ENCODE peak calls at places on chromosomes 16 and 17, in five cellular contexts. N is SK-N-SH, X is neural progenitor cell, W is OCI-LY7, V is IMR-90. L is an unnamed sample. For H3K4me1, the result is how much of the 10 kb centered on the place peaks cover.

GRCh38 chr17:14547556-14547955 is 246.7 kb downstream of the HS3ST3B1 start:
- DNase-seq in X (no peak), N (no peak), V (no peak), W (no peak), L (no peak)

GRCh38 chr16:74275031-74275636 is 21.5 kb upstream of the PSMD7 start:
- DNase-seq in N (peak), V (peak), W (peak), X (no peak), L (no peak)

GRCh38 chr16:81444448-81445121 is at the start of gene CMIP:
- DNase-seq in N (peak), X (peak), V (peak), W (peak), L (peak)

GRCh38 chr17:43524945-43525575 is 21.1 kb downstream of the ETV4 start:
- DNase-seq in W (no peak), V (peak), X (no peak), N (no peak), L (no peak)

GRCh38 chr17:65381160-65381559 is 180.3 kb downstream of the AXIN2 start:
- DNase-seq in W (no peak), N (no peak), X (no peak), V (no peak), L (no peak)

GRCh38 chr16:58306327-58306726 is 11.5 kb upstream of the PRSS54 start:
- DNase-seq in V (peak), N (no peak), W (peak), X (no peak), L (no peak)

GRCh38 chr16:88194397-88195020 is 188.2 kb upstream of the ZNF469 start:
- DNase-seq in N (peak), V (peak), X (no peak), W (no peak), L (no peak)

GRCh38 chr17:78865682-78866390 is 25.2 kb upstream of the USP36 start:
- DNase-seq in N (peak), W (peak), V (peak), X (peak), L (peak)

GRCh38 chr16:65176603-65177002 is 54.7 kb upstream of the CDH11 start:
- DNase-seq in X (no peak), V (peak), N (no peak), W (no peak), L (peak)

GRCh38 chr17:82103588-82104451 is 5.8 kb upstream of the FASN start:
- DNase-seq in V (no peak), N (no peak), W (peak), X (peak), L (peak)

GRCh38 chr16:59259074-59259963 is 525.2 kb upstream of the GOT2 start:
- DNase-seq in N (no peak), X (no peak), W (no peak), V (no peak), L (peak)

GRCh38 chr17:45703348-45703747 is 80.8 kb upstream of the CRHR1 start:
- DNase-seq in W (no peak), N (no peak), V (no peak), X (no peak), L (no peak)

GRCh38 chr16:49415083-49415482 is 41.5 kb downstream of the C16orf78 start:
- DNase-seq in V (no peak), X (no peak), W (no peak), N (no peak), L (no peak)

GRCh38 chr16:55661842-55662479 is 6.2 kb downstream of the SLC6A2 start:
- DNase-seq in W (no peak), V (no peak), X (no peak), N (peak), L (no peak)

GRCh38 chr16:68369697-68370096 is 58.9 kb downstream of the PRMT7 start:
- DNase-seq in N (no peak), V (no peak), W (no peak), X (no peak), L (peak)

GRCh38 chr17:82435601-82436583 is 14.7 kb downstream of the CYBC1 start:
- DNase-seq in V (no peak), W (no peak), X (no peak), N (no peak), L (peak)

GRCh38 chr16:54285414-54286066 is 1.0 kb downstream of the IRX3 start:
- DNase-seq in W (no peak), N (peak), X (peak), V (no peak), L (peak)

GRCh38 chr16:69443809-69444611 is 19.6 kb downstream of the CYB5B start:
- DNase-seq in V (peak), X (no peak), W (no peak), N (peak), L (no peak)

GRCh38 chr17:1201132-1201702 is 21.4 kb upstream of the ABR start:
- DNase-seq in W (peak), V (no peak), N (no peak), X (no peak), L (peak)

GRCh38 chr17:79326814-79327213 is 252.2 kb downstream of the ENGASE start:
- DNase-seq in X (no peak), W (no peak), N (no peak), V (no peak), L (no peak)

GRCh38 chr17:57924677-57925076 is 30.5 kb downstream of the CUEDC1 start:
- DNase-seq in X (no peak), W (no peak), V (no peak), N (no peak), L (no peak)

GRCh38 chr17:71398706-71399620 is 721.9 kb upstream of the SOX9 start:
- DNase-seq in W (no peak), N (no peak), X (peak), V (no peak), L (no peak)

GRCh38 chr17:1390422-1391367 is 9.3 kb downstream of the YWHAE start:
- DNase-seq in X (no peak), N (no peak), V (peak), W (no peak), L (peak)

GRCh38 chr17:58658804-58659713 is 32.8 kb downstream of the TEX14 start:
- DNase-seq in V (peak), X (peak), N (peak), W (peak), L (peak)

GRCh38 chr17:58265902-58266875 is 14.5 kb downstream of the MPO start:
- DNase-seq in X (no peak), W (no peak), V (no peak), N (no peak), L (no peak)

GRCh38 chr17:75509528-75510258 is 5.6 kb downstream of the CASKIN2 start:
- DNase-seq in W (no peak), V (no peak), X (no peak), N (no peak), L (no peak)

GRCh38 chr16:77816293-77816692 is 27.9 kb downstream of the VAT1L start:
- DNase-seq in V (peak), N (peak), W (no peak), X (no peak), L (no peak)

GRCh38 chr16:55643161-55643970 is 12.4 kb upstream of the SLC6A2 start:
- DNase-seq in X (no peak), V (peak), N (no peak), W (no peak), L (peak)

GRCh38 chr16:4682616-4683254 is 10.6 kb upstream of the NUDT16L1 start:
- DNase-seq in X (peak), V (peak), N (peak), W (no peak), L (peak)

GRCh38 chr16:54284931-54285413 is 1.6 kb downstream of the IRX3 start:
- DNase-seq in V (no peak), W (no peak), N (peak), X (peak), L (peak)

GRCh38 chr17:82324566-82325285 is 7.3 kb upstream of the CD7 start:
- DNase-seq in X (no peak), V (no peak), N (no peak), W (no peak), L (peak)

GRCh38 chr17:63082273-63082861 is 116.3 kb downstream of the TANC2 start:
- DNase-seq in V (peak), W (no peak), X (no peak), N (peak), L (peak)

GRCh38 chr17:4287710-4288109 is 23.9 kb upstream of the ANKFY1 start:
- DNase-seq in N (no peak), W (no peak), X (no peak), V (no peak), L (no peak)

GRCh38 chr16:85940214-85940613 is 41.3 kb downstream of the IRF8 start:
- DNase-seq in V (no peak), X (no peak), W (no peak), N (no peak), L (no peak)
- H2AFZ ChIP-seq in V (no peak), X (no peak), W (no peak), N (no peak), L (no peak)

GRCh38 chr17:77601054-77601979 is 357.2 kb upstream of the TNRC6C start:
- DNase-seq in W (no peak), X (no peak), V (no peak), N (peak), L (peak)
- H3K4me3 ChIP-seq in W (no peak), X (no peak), V (no peak), N (no peak), L (no peak)

DNA sequence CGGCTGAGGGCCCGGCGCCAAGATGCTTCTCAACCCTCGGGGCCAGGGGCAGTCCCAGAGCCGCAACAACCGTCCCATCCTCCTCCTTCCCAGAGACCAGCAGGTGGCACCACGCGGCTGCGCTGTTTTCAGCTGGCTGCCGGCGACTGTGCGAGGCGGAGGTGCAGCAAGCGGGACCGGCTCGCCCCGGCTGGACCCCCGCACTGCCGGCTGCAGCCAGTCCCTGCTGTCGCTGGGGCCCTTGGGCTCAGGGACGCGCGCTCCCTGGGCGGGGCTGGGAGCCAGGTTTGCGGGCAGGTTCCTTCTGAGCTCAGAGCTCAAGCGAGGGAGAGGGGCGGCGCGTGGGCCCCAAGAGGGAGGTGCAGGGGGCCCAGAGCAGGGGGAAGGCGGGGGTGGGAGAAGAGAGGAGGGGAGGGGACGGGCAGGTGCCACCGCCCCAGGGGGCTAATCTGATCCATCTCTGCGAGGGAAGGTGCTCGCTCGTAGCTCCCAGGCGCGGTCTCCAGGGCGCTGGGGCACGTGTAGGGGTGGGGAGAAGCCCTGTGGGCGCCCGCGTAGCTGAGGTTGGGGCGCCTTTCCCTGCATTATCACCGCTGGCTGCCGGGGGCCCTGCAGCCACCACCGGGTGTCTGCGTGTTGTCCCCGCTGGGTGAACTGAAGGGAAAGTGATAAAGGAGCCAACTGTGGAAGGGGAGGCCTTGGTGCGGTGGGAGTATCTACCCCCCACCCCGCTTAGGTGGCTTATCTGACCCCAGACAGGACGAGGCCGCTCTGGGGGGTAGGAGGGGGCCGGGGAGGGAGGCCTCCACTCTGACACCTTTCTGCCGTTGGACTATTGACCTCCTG is 24.2 kb downstream of the STAT5A start:
- DNase-seq in X (peak), N (peak), W (peak), V (peak), L (peak)
- H3K4me1 ChIP-seq in X (under half), N (under half), W (under half), V (under half), L (under half)

DNA sequence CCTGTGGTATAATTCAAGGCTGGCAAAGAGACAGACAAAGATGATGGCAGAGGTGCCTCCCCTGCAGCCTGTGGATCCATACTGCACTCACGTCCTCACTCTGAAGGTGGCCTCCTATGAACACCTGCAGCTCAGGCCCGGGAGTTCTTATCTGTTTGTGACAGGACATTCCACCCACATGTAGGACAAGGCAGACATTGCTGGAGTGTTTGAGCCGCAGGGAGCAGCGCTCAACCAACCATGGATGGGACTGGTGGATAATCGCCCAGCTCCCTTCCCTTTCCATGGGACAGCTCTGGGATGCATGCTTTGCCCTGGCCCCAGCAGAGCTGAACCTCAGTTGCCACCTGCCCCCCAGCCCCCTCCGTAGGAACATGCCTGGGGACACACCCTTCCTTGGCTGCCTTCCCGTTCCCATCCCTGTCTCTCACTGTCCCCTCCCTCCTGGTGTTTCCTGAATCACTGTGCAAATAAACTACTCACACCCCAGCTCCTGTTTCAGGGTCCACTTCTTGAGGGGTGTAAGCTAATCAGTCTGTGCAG is 22.2 kb downstream of the ITPRIPL2 start:
- DNase-seq in X (no peak), V (peak), N (no peak), W (no peak), L (no peak)
- H2AFZ ChIP-seq in X (no peak), V (peak), N (no peak), W (no peak), L (no peak)

GRCh38 chr16:85422374-85423185 is 190.5 kb upstream of the GSE1 start:
- DNase-seq in X (peak), W (no peak), V (no peak), N (no peak), L (no peak)

GRCh38 chr16:85422124-85422373 is 191.1 kb upstream of the GSE1 start:
- DNase-seq in N (no peak), V (no peak), X (no peak), W (no peak), L (no peak)

GRCh38 chr16:85423631-85424030 is 189.5 kb upstream of the GSE1 start:
- DNase-seq in N (no peak), W (no peak), X (no peak), V (no peak), L (no peak)

GRCh38 chr16:85424260-85425060 is 188.7 kb upstream of the GSE1 start:
- DNase-seq in X (no peak), W (no peak), N (peak), V (no peak), L (no peak)

GRCh38 chr16:85423186-85423550 is 190.0 kb upstream of the GSE1 start:
- DNase-seq in W (no peak), V (no peak), X (no peak), N (no peak), L (no peak)
- H3K4me3 ChIP-seq in W (no peak), V (no peak), X (no peak), N (no peak), L (no peak)